ENCODE peak calls at places on chromosomes 16 and 17, in seven cellular contexts. One of them, this sample, is unnamed.

GRCh38 chr17:46770818-46771600 is 47.5 kb downstream of the WNT3 start:
- DNase-seq in GDM1: peak
- DNase-seq in esophagus squamous epithelium: no peak
- DNase-seq in effector CD4-positive, alpha-beta T cell: no peak
- DNase-seq in ACHN: peak
- DNase-seq in stomach: peak
- DNase-seq in Right ventricle myocardium superior: no peak
- DNase-seq in this sample: no peak

GRCh38 chr16:27109666-27110523 is 43.2 kb downstream of the C16orf82 start:
- DNase-seq in ACHN: peak
- DNase-seq in effector CD4-positive, alpha-beta T cell: peak
- DNase-seq in esophagus squamous epithelium: no peak
- DNase-seq in GDM1: peak
- DNase-seq in Right ventricle myocardium superior: peak
- DNase-seq in stomach: peak
- DNase-seq in this sample: no peak

GRCh38 chr17:73404246-73404645 is 92.4 kb upstream of the CDC42EP4 start:
- DNase-seq in effector CD4-positive, alpha-beta T cell: no peak
- DNase-seq in esophagus squamous epithelium: no peak
- DNase-seq in GDM1: no peak
- DNase-seq in ACHN: no peak
- DNase-seq in stomach: no peak
- DNase-seq in Right ventricle myocardium superior: no peak
- DNase-seq in this sample: no peak

GRCh38 chr17:72600934-72601333 is 480.1 kb downstream of the SOX9 start:
- DNase-seq in esophagus squamous epithelium: no peak
- DNase-seq in effector CD4-positive, alpha-beta T cell: no peak
- DNase-seq in GDM1: no peak
- DNase-seq in ACHN: peak
- DNase-seq in Right ventricle myocardium superior: no peak
- DNase-seq in stomach: no peak
- DNase-seq in this sample: no peak

GRCh38 chr17:42642377-42642776 is 16.7 kb upstream of the TUBG2 start:
- DNase-seq in ACHN: no peak
- DNase-seq in GDM1: no peak
- DNase-seq in effector CD4-positive, alpha-beta T cell: no peak
- DNase-seq in esophagus squamous epithelium: no peak
- DNase-seq in Right ventricle myocardium superior: no peak
- DNase-seq in stomach: no peak
- DNase-seq in this sample: no peak

GRCh38 chr17:72931163-72931562 is 161.3 kb downstream of the SLC39A11 start:
- DNase-seq in stomach: no peak
- DNase-seq in esophagus squamous epithelium: no peak
- DNase-seq in effector CD4-positive, alpha-beta T cell: no peak
- DNase-seq in ACHN: no peak
- DNase-seq in Right ventricle myocardium superior: no peak
- DNase-seq in GDM1: no peak
- DNase-seq in this sample: no peak

GRCh38 chr16:4290236-4290830 is 17.5 kb upstream of the TFAP4 start:
- DNase-seq in stomach: no peak
- DNase-seq in esophagus squamous epithelium: no peak
- DNase-seq in effector CD4-positive, alpha-beta T cell: no peak
- DNase-seq in GDM1: no peak
- DNase-seq in Right ventricle myocardium superior: no peak
- DNase-seq in ACHN: peak
- DNase-seq in this sample: no peak

GRCh38 chr16:87325480-87325879 is 8.3 kb upstream of the C16orf95 start:
- DNase-seq in ACHN: peak
- DNase-seq in stomach: no peak
- DNase-seq in esophagus squamous epithelium: no peak
- DNase-seq in GDM1: no peak
- DNase-seq in Right ventricle myocardium superior: no peak
- DNase-seq in effector CD4-positive, alpha-beta T cell: no peak
- DNase-seq in this sample: no peak

GRCh38 chr16:9225527-9226316 is 134.3 kb downstream of the HAPSTR1 start:
- DNase-seq in effector CD4-positive, alpha-beta T cell: no peak
- DNase-seq in stomach: no peak
- DNase-seq in Right ventricle myocardium superior: no peak
- DNase-seq in esophagus squamous epithelium: no peak
- DNase-seq in GDM1: no peak
- DNase-seq in ACHN: peak
- DNase-seq in this sample: no peak

GRCh38 chr17:2138318-2138717 is 83.4 kb downstream of the HIC1 start:
- DNase-seq in ACHN: no peak
- DNase-seq in Right ventricle myocardium superior: no peak
- DNase-seq in esophagus squamous epithelium: no peak
- DNase-seq in GDM1: peak
- DNase-seq in effector CD4-positive, alpha-beta T cell: no peak
- DNase-seq in stomach: no peak
- DNase-seq in this sample: no peak

GRCh38 chr17:31339906-31340661 is 18.7 kb upstream of the EVI2A start:
- DNase-seq in GDM1: no peak
- DNase-seq in Right ventricle myocardium superior: no peak
- DNase-seq in stomach: no peak
- DNase-seq in ACHN: no peak
- DNase-seq in effector CD4-positive, alpha-beta T cell: no peak
- DNase-seq in esophagus squamous epithelium: no peak
- DNase-seq in this sample: no peak

GRCh38 chr17:47279062-47279801 is 25.6 kb downstream of the ITGB3 start:
- DNase-seq in stomach: peak
- DNase-seq in Right ventricle myocardium superior: peak
- DNase-seq in GDM1: no peak
- DNase-seq in ACHN: peak
- DNase-seq in effector CD4-positive, alpha-beta T cell: no peak
- DNase-seq in esophagus squamous epithelium: no peak
- DNase-seq in this sample: no peak

GRCh38 chr17:80187493-80187892 is 17.7 kb downstream of the CARD14 start:
- DNase-seq in esophagus squamous epithelium: no peak
- DNase-seq in ACHN: no peak
- DNase-seq in effector CD4-positive, alpha-beta T cell: no peak
- DNase-seq in GDM1: no peak
- DNase-seq in Right ventricle myocardium superior: peak
- DNase-seq in stomach: peak
- DNase-seq in this sample: no peak

GRCh38 chr16:1770328-1771071 is 843 bp downstream of the NME3 start:
- DNase-seq in stomach: peak
- DNase-seq in effector CD4-positive, alpha-beta T cell: peak
- DNase-seq in GDM1: no peak
- DNase-seq in Right ventricle myocardium superior: peak
- DNase-seq in esophagus squamous epithelium: no peak
- DNase-seq in ACHN: peak
- DNase-seq in this sample: peak

GRCh38 chr16:55225972-55226542 is 97.9 kb upstream of the IRX6 start:
- DNase-seq in esophagus squamous epithelium: no peak
- DNase-seq in effector CD4-positive, alpha-beta T cell: no peak
- DNase-seq in GDM1: no peak
- DNase-seq in Right ventricle myocardium superior: no peak
- DNase-seq in stomach: no peak
- DNase-seq in ACHN: peak
- DNase-seq in this sample: no peak

GRCh38 chr17:14428640-14429029 is 127.8 kb downstream of the HS3ST3B1 start:
- DNase-seq in GDM1: peak
- DNase-seq in Right ventricle myocardium superior: no peak
- DNase-seq in esophagus squamous epithelium: no peak
- DNase-seq in effector CD4-positive, alpha-beta T cell: no peak
- DNase-seq in stomach: no peak
- DNase-seq in ACHN: no peak
- DNase-seq in this sample: no peak

GRCh38 chr17:50909765-50910661 is 43.9 kb upstream of the TOB1 start:
- DNase-seq in esophagus squamous epithelium: no peak
- DNase-seq in GDM1: no peak
- DNase-seq in stomach: no peak
- DNase-seq in effector CD4-positive, alpha-beta T cell: peak
- DNase-seq in Right ventricle myocardium superior: peak
- DNase-seq in ACHN: no peak
- DNase-seq in this sample: no peak

GRCh38 chr17:81086789-81087551 is 52.0 kb downstream of the BAIAP2 start:
- DNase-seq in ACHN: no peak
- DNase-seq in GDM1: no peak
- DNase-seq in Right ventricle myocardium superior: no peak
- DNase-seq in effector CD4-positive, alpha-beta T cell: no peak
- DNase-seq in stomach: peak
- DNase-seq in esophagus squamous epithelium: no peak
- DNase-seq in this sample: no peak

GRCh38 chr16:9463461-9463860 is 372.0 kb downstream of the HAPSTR1 start:
- DNase-seq in stomach: no peak
- DNase-seq in esophagus squamous epithelium: no peak
- DNase-seq in ACHN: no peak
- DNase-seq in effector CD4-positive, alpha-beta T cell: no peak
- DNase-seq in GDM1: no peak
- DNase-seq in Right ventricle myocardium superior: no peak
- DNase-seq in this sample: no peak

GRCh38 chr16:72850863-72851262 is 197.1 kb downstream of the ZFHX3 start:
- DNase-seq in stomach: no peak
- DNase-seq in ACHN: no peak
- DNase-seq in GDM1: no peak
- DNase-seq in effector CD4-positive, alpha-beta T cell: no peak
- DNase-seq in esophagus squamous epithelium: no peak
- DNase-seq in Right ventricle myocardium superior: no peak
- DNase-seq in this sample: no peak

GRCh38 chr17:1871743-1872142 is 41.9 kb downstream of the RPA1 start:
- DNase-seq in ACHN: no peak
- DNase-seq in stomach: no peak
- DNase-seq in Right ventricle myocardium superior: no peak
- DNase-seq in effector CD4-positive, alpha-beta T cell: peak
- DNase-seq in GDM1: no peak
- DNase-seq in esophagus squamous epithelium: no peak
- DNase-seq in this sample: no peak

GRCh38 chr17:80151333-80151732 is 4.4 kb upstream of the EIF4A3 start:
- DNase-seq in stomach: no peak
- DNase-seq in esophagus squamous epithelium: no peak
- DNase-seq in ACHN: no peak
- DNase-seq in Right ventricle myocardium superior: no peak
- DNase-seq in GDM1: no peak
- DNase-seq in effector CD4-positive, alpha-beta T cell: no peak
- DNase-seq in this sample: no peak

GRCh38 chr17:65053354-65053881 is 3.1 kb downstream of the GNA13 start:
- DNase-seq in esophagus squamous epithelium: no peak
- DNase-seq in GDM1: no peak
- DNase-seq in Right ventricle myocardium superior: no peak
- DNase-seq in effector CD4-positive, alpha-beta T cell: no peak
- DNase-seq in ACHN: no peak
- DNase-seq in stomach: no peak
- DNase-seq in this sample: no peak

GRCh38 chr17:40104570-40105471 is 4.4 kb upstream of the NR1D1 start:
- DNase-seq in Right ventricle myocardium superior: no peak
- DNase-seq in stomach: no peak
- DNase-seq in esophagus squamous epithelium: no peak
- DNase-seq in GDM1: no peak
- DNase-seq in effector CD4-positive, alpha-beta T cell: no peak
- DNase-seq in ACHN: no peak
- DNase-seq in this sample: no peak

GRCh38 chr17:30821751-30822723 is 2.5 kb downstream of the CRLF3 start:
- DNase-seq in ACHN: no peak
- DNase-seq in Right ventricle myocardium superior: no peak
- DNase-seq in effector CD4-positive, alpha-beta T cell: no peak
- DNase-seq in stomach: no peak
- DNase-seq in GDM1: peak
- DNase-seq in esophagus squamous epithelium: no peak
- DNase-seq in this sample: no peak

GRCh38 chr17:31321971-31322370 is 549 bp upstream of the EVI2A start:
- DNase-seq in ACHN: no peak
- DNase-seq in esophagus squamous epithelium: no peak
- DNase-seq in Right ventricle myocardium superior: no peak
- DNase-seq in GDM1: no peak
- DNase-seq in stomach: no peak
- DNase-seq in effector CD4-positive, alpha-beta T cell: no peak
- DNase-seq in this sample: no peak

GRCh38 chr16:84532299-84532724 is 27.9 kb upstream of the MEAK7 start:
- DNase-seq in esophagus squamous epithelium: no peak
- DNase-seq in effector CD4-positive, alpha-beta T cell: no peak
- DNase-seq in ACHN: peak
- DNase-seq in Right ventricle myocardium superior: peak
- DNase-seq in stomach: no peak
- DNase-seq in GDM1: peak
- DNase-seq in this sample: no peak

GRCh38 chr17:332023-332422 is 20.6 kb downstream of the RPH3AL start:
- DNase-seq in GDM1: no peak
- DNase-seq in Right ventricle myocardium superior: no peak
- DNase-seq in esophagus squamous epithelium: no peak
- DNase-seq in ACHN: no peak
- DNase-seq in effector CD4-positive, alpha-beta T cell: no peak
- DNase-seq in stomach: no peak
- DNase-seq in this sample: no peak

This sample was measured in substantia nigra.